ENCODE peak calls at places on chromosomes 3 and 15, in four cellular contexts. Z is HCT116, D is HepG2, C is GM12878. F is an unnamed sample.

GRCh38 chr3:49415931-49416601 is 3.8 kb downstream of the TCTA start:
- DNase-seq in Z (no peak), D (no peak), C (peak; percentile 57), F (no peak)

GRCh38 chr3:128649264-128649663 is 1.4 kb downstream of the RPN1 start:
- DNase-seq in Z (no peak), D (no peak), C (no peak), F (no peak)

GRCh38 chr15:50106438-50106837 is 12.6 kb downstream of the ATP8B4 start:
- DNase-seq in Z (no peak), D (no peak), C (no peak), F (no peak)

GRCh38 chr3:136255672-136256406 is 5.7 kb downstream of the PCCB start:
- DNase-seq in Z (no peak), D (peak; percentile 97), C (no peak), F (no peak)

GRCh38 chr3:71659758-71660666 is 65.2 kb downstream of the EIF4E3 start:
- DNase-seq in Z (no peak), D (no peak), C (no peak), F (no peak)

GRCh38 chr3:38164136-38164965 is 986 bp upstream of the OXSR1 start:
- DNase-seq in Z (no peak), D (no peak), C (no peak), F (no peak)

GRCh38 chr3:164452707-164453106 is 625.6 kb downstream of the SI start:
- DNase-seq in Z (no peak), D (no peak), C (no peak), F (no peak)

GRCh38 chr3:72205297-72205696 is 420.3 kb upstream of the PROK2 start:
- DNase-seq in Z (no peak), D (no peak), C (no peak), F (no peak)

GRCh38 chr15:96274698-96275097 is 55.8 kb upstream of the NR2F2 start:
- DNase-seq in Z (no peak), D (no peak), C (no peak), F (no peak)

GRCh38 chr3:69309810-69310209 is 76.1 kb downstream of the FRMD4B start:
- DNase-seq in Z (peak; percentile 19), D (peak; percentile 18), C (no peak), F (peak; percentile 8)

GRCh38 chr3:17258823-17259436 is 374.2 kb downstream of the PLCL2 start:
- DNase-seq in Z (peak; percentile 13), D (peak; percentile 14), C (no peak), F (peak; percentile 41)

GRCh38 chr3:171646357-171647133 is 163.7 kb downstream of the PLD1 start:
- DNase-seq in Z (peak; percentile 36), D (peak; percentile 7), C (no peak), F (peak; percentile 11)

GRCh38 chr15:69749797-69750196 is 297.2 kb downstream of the RPLP1 start:
- DNase-seq in Z (peak; percentile 13), D (no peak), C (no peak), F (no peak)

GRCh38 chr3:193782747-193783146 is 189.7 kb downstream of the OPA1 start:
- DNase-seq in Z (no peak), D (no peak), C (no peak), F (no peak)

GRCh38 chr3:193780371-193780770 is 187.4 kb downstream of the OPA1 start:
- DNase-seq in Z (no peak), D (no peak), C (no peak), F (no peak)

GRCh38 chr3:193780810-193781472 is 187.9 kb downstream of the OPA1 start:
- DNase-seq in Z (no peak), D (peak; percentile 44), C (no peak), F (peak; percentile 78)

GRCh38 chr3:193783166-193783896 is 190.3 kb downstream of the OPA1 start:
- DNase-seq in Z (no peak), D (no peak), C (no peak), F (no peak)

GRCh38 chr3:193782280-193782654 is 189.3 kb downstream of the OPA1 start:
- DNase-seq in Z (peak; percentile 80), D (no peak), C (no peak), F (no peak)
- TF ChIP-seq ZBTB33 in Z (peak; percentile 35), D (no peak), C (no peak), F (no peak)

GRCh38 chr3:65844370-65844769 is 194.3 kb downstream of the MAGI1 start:
- DNase-seq in Z (no peak), D (no peak), C (no peak), F (no peak)
- TF ChIP-seq POLR2A in Z (no peak), D (no peak), C (no peak), F (no peak)

DNA sequence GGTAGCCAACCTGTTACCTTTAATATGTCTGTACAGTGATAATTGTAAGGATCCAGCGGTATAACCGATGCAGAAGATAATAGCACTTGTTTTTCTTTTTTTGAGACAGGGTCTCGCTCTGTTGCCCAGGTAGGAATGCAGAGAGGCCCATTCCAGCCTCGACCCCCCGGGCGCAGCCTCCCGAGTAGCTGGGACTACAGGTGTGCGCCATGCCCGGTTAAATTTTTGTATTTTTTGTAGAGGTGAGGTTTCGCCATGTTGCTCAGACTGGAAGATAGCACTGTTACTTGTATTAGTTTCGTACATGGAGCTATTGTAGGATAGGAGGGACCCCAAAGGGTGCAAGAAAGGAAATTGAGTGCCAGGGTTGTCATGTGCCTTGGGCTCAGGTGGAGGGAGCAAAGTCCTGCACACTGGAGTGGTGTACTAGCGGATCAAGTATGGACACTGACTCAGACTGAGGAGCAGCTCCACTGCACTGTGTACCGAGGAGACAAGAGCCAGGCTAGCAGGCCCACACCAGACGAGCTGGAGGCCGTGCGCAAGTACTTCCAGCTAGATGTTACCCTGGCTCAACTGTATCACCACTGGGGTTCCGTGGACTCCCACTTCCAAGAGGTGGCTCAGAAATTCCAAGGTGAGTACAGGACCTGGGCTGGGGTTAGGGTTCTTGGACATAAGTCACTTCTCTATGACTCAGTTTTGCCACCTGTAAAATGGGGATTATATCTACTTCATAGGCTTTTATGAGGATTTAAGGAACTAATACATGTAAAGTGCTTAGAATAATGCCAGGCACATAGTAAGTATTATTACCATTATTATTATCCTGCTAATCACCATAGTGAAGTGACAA is 1.0 kb downstream of the OGG1 start:
- DNase-seq in Z (no peak), D (peak; percentile 53), C (no peak), F (peak; percentile 50)
- TF ChIP-seq ZBTB33 in Z (no peak), D (no peak), C (no peak), F (peak; percentile 16)

GRCh38 chr15:56241374-56242085 is 2.1 kb downstream of the RFX7 start:
- DNase-seq in Z (no peak), D (no peak), C (no peak), F (no peak)

GRCh38 chr15:56243774-56244236 is at the start of gene RFX7:
- DNase-seq in Z (no peak), D (peak; percentile 53), C (no peak), F (peak; percentile 88)

GRCh38 chr15:56244237-56244810 is 645 bp upstream of the RFX7 start:
- DNase-seq in Z (no peak), D (peak; percentile 82), C (no peak), F (peak; percentile 69)

GRCh38 chr15:56242576-56243116 is 1.0 kb downstream of the RFX7 start:
- DNase-seq in Z (no peak), D (no peak), C (no peak), F (no peak)

GRCh38 chr15:56243117-56243773 is 434 bp downstream of the RFX7 start:
- DNase-seq in Z (no peak), D (no peak), C (no peak), F (peak; percentile 55)
- TF ChIP-seq POLR2A in Z (no peak), D (no peak), C (peak; percentile 11), F (peak; percentile 17)

DNA sequence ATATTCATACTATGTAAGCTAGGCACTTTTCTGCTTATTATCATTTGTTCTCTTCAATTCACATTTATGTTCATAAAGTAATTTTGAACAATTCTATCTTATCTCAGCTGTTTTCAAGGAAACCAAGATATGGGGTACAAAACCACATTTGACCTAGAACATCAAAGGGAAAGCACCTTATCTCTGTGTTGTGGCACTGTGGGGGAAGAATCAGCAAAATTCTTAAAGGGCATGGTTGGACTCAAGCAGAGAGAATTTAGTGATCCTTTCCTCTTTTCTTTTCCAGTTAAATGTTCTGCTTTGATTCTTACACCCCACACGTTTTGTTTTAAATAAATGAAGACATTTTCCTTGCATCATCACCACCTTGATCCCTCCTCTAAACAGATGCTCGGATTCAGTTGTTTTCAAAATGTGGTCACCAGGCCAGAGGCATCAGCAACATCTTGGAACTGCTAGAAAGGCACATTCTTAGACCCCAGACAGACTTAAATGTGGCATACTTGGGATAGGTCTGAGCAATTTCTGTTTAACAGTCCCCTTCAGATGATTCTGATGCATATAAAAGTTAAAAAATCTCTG is 128.4 kb upstream of the TP63 start:
- DNase-seq in Z (no peak), D (no peak), C (no peak), F (no peak)
- TF ChIP-seq ZBTB33 in Z (no peak), D (no peak), C (no peak), F (no peak)

GRCh38 chr15:99123706-99124451 is 19.0 kb downstream of the SYNM start:
- DNase-seq in Z (peak; percentile 86), D (peak; percentile 83), C (no peak), F (peak; percentile 14)
- TF ChIP-seq POLR2A in Z (no peak), D (no peak), C (no peak), F (no peak)

DNA sequence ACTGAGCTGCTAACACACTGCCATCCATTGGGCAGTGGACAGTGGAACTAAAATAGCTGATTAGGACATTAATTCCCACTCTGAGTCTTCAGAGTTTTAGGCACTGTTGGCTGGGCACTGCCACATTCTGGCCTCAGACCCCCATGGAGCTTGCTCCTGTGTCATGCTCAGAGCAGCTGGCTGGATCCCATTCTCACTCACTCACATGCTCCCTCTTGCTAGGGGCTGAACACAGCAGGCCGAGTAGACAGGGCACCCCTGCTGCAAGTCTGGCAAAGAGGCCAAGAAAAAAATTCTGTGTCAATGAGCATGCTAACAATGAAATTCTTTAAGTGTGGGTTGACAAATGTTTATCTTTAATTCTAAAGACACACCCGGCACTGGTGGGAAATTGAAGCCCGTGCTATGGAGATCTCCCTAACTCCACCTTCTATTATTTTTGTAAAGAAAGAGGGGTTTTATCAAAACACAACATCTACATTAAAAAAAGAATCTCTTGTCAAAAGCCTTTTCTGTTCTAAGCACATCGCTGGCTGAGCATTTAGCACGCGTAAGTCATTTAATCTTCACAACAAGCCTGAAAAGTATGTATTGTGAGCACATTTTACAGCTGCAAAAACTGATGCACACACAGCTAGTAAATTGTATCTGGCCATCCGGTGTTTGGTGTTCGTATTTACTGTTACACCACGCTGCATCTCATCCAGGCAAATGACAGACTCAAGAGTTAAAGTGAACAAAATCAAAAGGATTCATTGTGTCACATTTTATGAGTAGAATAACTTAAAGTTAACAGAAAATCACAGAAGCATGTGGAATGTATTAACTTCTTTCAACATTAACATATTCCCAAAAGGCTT is 362.1 kb downstream of the PLOD2 start:
- DNase-seq in Z (no peak), D (no peak), C (no peak), F (no peak)
- TF ChIP-seq ZBTB33 in Z (no peak), D (no peak), C (no peak), F (no peak)

GRCh38 chr3:73624363-73625123 is at the start of gene PDZRN3:
- DNase-seq in Z (no peak), D (no peak), C (no peak), F (no peak)
- TF ChIP-seq POLR2A in Z (no peak), D (no peak), C (no peak), F (no peak)